ENCODE peak calls at places on chromosomes 1 and 21, in four cellular contexts. F, A, V and X are unnamed samples.

GRCh38 chr1:211334986-211335385 is 8.4 kb downstream of the TRAF5 start:
- DNase-seq in F (no peak), A (no peak), V (no peak), X (no peak)

GRCh38 chr1:29420196-29420595 is 183.9 kb downstream of the PTPRU start:
- DNase-seq in A (no peak), F (no peak), V (no peak), X (no peak)

GRCh38 chr1:192453360-192454045 is 122.1 kb upstream of the RGS1 start:
- DNase-seq in A (no peak), F (no peak), V (no peak), X (no peak)

GRCh38 chr1:227428803-227429202 is 110.5 kb upstream of the CDC42BPA start:
- DNase-seq in V (no peak), F (no peak), A (peak), X (no peak)

GRCh38 chr1:45925728-45926287 is 122.4 kb downstream of the MAST2 start:
- DNase-seq in F (no peak), V (no peak), A (no peak), X (peak)

GRCh38 chr1:21553116-21553926 is 44.1 kb downstream of the ALPL start:
- DNase-seq in F (no peak), V (no peak), A (no peak), X (no peak)

GRCh38 chr1:66552829-66553228 is 18.9 kb downstream of the SGIP1 start:
- DNase-seq in A (no peak), F (no peak), V (no peak), X (no peak)

GRCh38 chr1:241736387-241736786 is 84.3 kb downstream of the WDR64 start:
- DNase-seq in V (no peak), F (peak), A (no peak), X (no peak)

GRCh38 chr21:27535188-27535587 is 568.3 kb upstream of the ADAMTS5 start:
- DNase-seq in V (no peak), F (no peak), A (no peak), X (no peak)

GRCh38 chr1:194570449-194570848 is 1384.0 kb upstream of the B3GALT2 start:
- DNase-seq in A (no peak), V (peak), F (no peak), X (no peak)

GRCh38 chr1:45942411-45942810 is 139.0 kb downstream of the MAST2 start:
- DNase-seq in V (no peak), F (no peak), A (no peak), X (no peak)

GRCh38 chr1:77473690-77474089 is 191.9 kb downstream of the AK5 start:
- DNase-seq in V (peak), A (peak), F (no peak), X (no peak)

GRCh38 chr1:181018901-181019681 is 3.6 kb downstream of the STX6 start:
- DNase-seq in A (no peak), F (no peak), V (no peak), X (no peak)

GRCh38 chr1:209106237-209106741 is 477.2 kb upstream of the CAMK1G start:
- DNase-seq in V (no peak), F (peak), A (no peak), X (no peak)

GRCh38 chr1:151777317-151777716 is 13.0 kb downstream of the TDRKH start:
- DNase-seq in F (no peak), A (no peak), V (no peak), X (no peak)

GRCh38 chr1:110570307-110570706 is 35.9 kb downstream of the KCNA2 start:
- DNase-seq in F (no peak), V (no peak), A (no peak), X (no peak)

GRCh38 chr1:44802306-44803061 is 2.3 kb downstream of the PLK3 start:
- DNase-seq in F (peak), A (no peak), V (no peak), X (no peak)

GRCh38 chr1:48920741-48921330 is 144.1 kb upstream of the BEND5 start:
- DNase-seq in F (no peak), V (no peak), A (no peak), X (no peak)

GRCh38 chr1:111032295-111032897 is 68.7 kb upstream of the LRIF1 start:
- DNase-seq in A (peak), V (no peak), F (peak), X (peak)

GRCh38 chr1:161163793-161164192 is 2.4 kb upstream of the PPOX start:
- DNase-seq in V (no peak), F (no peak), A (no peak), X (no peak)

GRCh38 chr1:45669379-45669778 is 17.0 kb downstream of the GPBP1L1 start:
- DNase-seq in A (no peak), F (no peak), V (peak), X (no peak)

GRCh38 chr1:24830680-24831272 is 85.5 kb downstream of the CLIC4 start:
- DNase-seq in F (peak), A (peak), V (no peak), X (peak)

GRCh38 chr21:28642891-28643290 is 349.8 kb downstream of the LTN1 start:
- DNase-seq in V (no peak), F (no peak), A (no peak), X (no peak)

GRCh38 chr1:52709016-52709415 is 10.9 kb upstream of the COA7 start:
- DNase-seq in F (no peak), V (no peak), A (no peak), X (no peak)

GRCh38 chr21:27448960-27449359 is 482.1 kb upstream of the ADAMTS5 start:
- DNase-seq in V (no peak), F (peak), A (no peak), X (no peak)

GRCh38 chr1:204146965-204147364 is 4.9 kb downstream of the ETNK2 start:
- DNase-seq in A (no peak), V (no peak), F (no peak), X (no peak)

GRCh38 chr1:210754931-210755670 is 378.8 kb downstream of the KCNH1 start:
- DNase-seq in A (no peak), V (no peak), F (peak), X (no peak)

GRCh38 chr1:205668951-205669340 is 11.4 kb downstream of the SLC45A3 start:
- DNase-seq in A (no peak), F (peak), V (no peak), X (peak)

GRCh38 chr1:219293440-219293839 is 119.8 kb downstream of the LYPLAL1 start:
- DNase-seq in A (no peak), V (no peak), F (no peak), X (no peak)

GRCh38 chr1:172599912-172600311 is 59.0 kb upstream of the FASLG start:
- DNase-seq in A (no peak), V (no peak), F (no peak), X (no peak)

GRCh38 chr1:27632387-27633297 is 2.3 kb downstream of the FGR start:
- DNase-seq in A (no peak), F (no peak), V (no peak), X (peak)

DNA sequence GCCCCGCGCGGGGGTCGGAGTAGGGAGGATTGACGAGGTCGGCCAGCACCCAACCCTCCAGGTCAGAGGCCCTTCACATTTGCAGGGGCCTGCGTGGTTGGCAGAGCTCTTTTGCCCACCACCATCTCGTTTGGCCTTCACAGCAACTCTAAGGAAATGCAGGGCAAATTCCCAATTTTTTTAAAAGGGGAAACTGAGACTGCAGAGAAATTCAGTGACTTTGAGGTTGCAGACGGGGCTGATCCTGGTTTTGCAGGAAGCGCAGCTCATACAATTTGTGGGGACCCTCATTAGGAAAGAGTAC is 430 bp upstream of the ACBD3 start:
- DNase-seq in F (no peak), A (no peak), V (no peak), X (no peak)
- TF ChIP-seq CTCF in F (no peak), A (no peak), V (no peak), X (no peak)

GRCh38 chr1:233945573-233945972 is 41.1 kb downstream of the SLC35F3 start:
- DNase-seq in V (no peak), A (peak), F (no peak), X (no peak)
- TF ChIP-seq CTCF in V (no peak), A (no peak), F (no peak), X (no peak)

GRCh38 chr1:236604218-236605029 is at the start of gene HEATR1:
- DNase-seq in A (peak), F (peak), V (peak), X (peak)

GRCh38 chr1:236603896-236604217 is 459 bp downstream of the HEATR1 start:
- DNase-seq in A (no peak), F (no peak), V (no peak), X (no peak)

GRCh38 chr1:236605030-236605806 is 902 bp upstream of the HEATR1 start:
- DNase-seq in V (no peak), F (no peak), A (no peak), X (no peak)

GRCh38 chr1:236612349-236612748 is 8.0 kb upstream of the HEATR1 start:
- DNase-seq in A (no peak), F (no peak), V (no peak), X (no peak)

DNA sequence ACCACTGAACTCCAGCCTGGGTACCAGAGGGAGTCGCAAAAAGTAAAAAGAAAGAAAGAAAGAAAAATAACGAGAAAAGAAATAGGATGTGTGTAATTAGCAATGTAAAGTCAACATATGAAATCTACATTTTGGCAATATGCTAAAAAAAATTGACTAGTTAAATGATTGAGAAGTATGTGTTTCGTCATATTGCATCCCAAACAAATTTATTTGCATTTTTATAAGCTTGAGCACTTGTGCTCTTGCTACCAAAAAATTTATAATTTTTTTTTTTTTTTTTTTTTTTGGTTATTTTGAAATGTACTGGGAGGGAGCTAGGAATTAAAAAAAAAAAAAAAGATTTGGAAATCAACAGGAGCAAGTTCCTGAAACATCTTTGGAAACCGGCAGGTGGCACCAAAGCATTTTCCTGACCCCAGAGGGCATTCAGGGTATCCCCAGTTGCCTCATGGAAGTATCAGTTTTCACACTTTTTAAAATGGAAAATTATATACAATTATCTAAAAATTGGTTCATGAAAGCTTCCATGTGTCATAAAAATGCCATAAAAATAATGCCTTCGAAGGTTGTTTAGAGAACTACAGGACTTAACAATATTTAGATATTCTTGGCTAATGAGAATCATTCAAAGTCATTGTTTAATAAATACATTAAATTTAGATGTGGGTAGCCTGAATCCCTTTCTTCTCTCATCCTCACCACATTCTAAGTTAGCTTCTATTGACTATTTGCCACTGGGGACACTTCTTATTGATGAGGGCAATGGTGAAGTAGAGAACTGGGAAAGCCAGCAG is 4.8 kb upstream of the HEATR1 start:
- DNase-seq in F (peak), A (peak), V (no peak), X (peak)
- TF ChIP-seq CTCF in F (peak), A (peak), V (peak), X (peak)

GRCh38 chr1:69073176-69073575 is 494.5 kb upstream of the LRRC7 start:
- DNase-seq in A (no peak), F (no peak), V (no peak), X (no peak)

GRCh38 chr1:69077633-69078032 is 490.1 kb upstream of the LRRC7 start:
- DNase-seq in A (no peak), F (peak), V (no peak), X (no peak)

GRCh38 chr1:69081671-69082070 is 486.1 kb upstream of the LRRC7 start:
- DNase-seq in A (no peak), F (peak), V (no peak), X (no peak)

GRCh38 chr1:69077198-69077597 is 490.5 kb upstream of the LRRC7 start:
- DNase-seq in V (no peak), A (no peak), F (no peak), X (no peak)

DNA sequence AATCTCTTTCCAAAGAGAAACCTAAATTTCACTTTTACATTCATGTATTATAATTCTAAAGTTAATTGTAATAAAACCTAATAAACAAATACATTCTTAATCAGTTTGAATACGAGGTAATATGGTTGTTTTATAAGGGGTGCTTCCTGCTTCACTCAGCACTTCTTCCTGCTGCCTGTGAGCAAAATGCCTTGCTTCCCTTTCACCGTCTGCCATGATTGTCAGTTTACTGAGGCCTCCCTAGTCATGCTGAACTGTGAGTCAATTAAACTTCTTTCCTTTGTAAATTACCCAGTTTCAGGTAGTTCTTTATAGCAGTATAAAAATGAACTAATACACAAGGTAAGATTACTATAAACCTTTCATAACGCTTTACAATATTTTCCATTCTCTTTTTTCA is 491.1 kb upstream of the LRRC7 start:
- DNase-seq in V (no peak), A (no peak), F (peak), X (no peak)
- TF ChIP-seq CTCF in V (no peak), A (no peak), F (no peak), X (no peak)

GRCh38 chr1:70115315-70115714 is 90.1 kb downstream of the LRRC40 start:
- DNase-seq in F (no peak), A (no peak), V (no peak), X (no peak)

DNA sequence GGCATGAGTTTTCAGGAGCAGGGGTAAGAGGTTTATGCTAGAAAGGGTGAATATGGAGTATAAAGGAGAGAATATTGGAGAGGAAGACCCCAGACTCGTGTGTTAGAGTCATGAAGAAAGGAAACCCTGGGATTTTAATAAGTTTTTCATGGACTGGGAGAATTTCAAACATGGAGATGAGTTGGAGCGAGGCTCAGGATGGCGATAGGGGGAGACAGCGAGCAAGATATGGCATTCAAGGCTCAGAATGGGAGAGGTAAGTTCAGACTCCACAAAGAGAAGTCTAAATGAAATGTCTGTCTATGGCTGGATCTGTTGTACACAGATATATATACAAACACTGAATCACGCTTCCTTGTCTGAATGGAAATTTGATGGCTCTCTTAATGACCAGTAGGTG is 92.5 kb downstream of the LRRC40 start:
- DNase-seq in F (no peak), A (no peak), V (no peak), X (no peak)
- TF ChIP-seq CTCF in F (peak), A (peak), V (no peak), X (no peak)